ENCODE peak calls at places on chromosomes 12 and 14, in four cellular contexts. C, O, A and B are unnamed samples.

GRCh38 chr14:73696466-73697390 is 17.5 kb downstream of the PNMA1 start:
- DNase-seq in C (peak), O (peak), A (no peak), B (no peak)

GRCh38 chr12:81942588-81942987 is 183.4 kb upstream of the PPFIA2 start:
- DNase-seq in C (no peak), O (peak), A (no peak), B (no peak)

GRCh38 chr12:43655586-43655985 is 103.0 kb downstream of the PUS7L start:
- DNase-seq in C (no peak), O (no peak), A (no peak), B (no peak)

GRCh38 chr12:66885115-66885875 is 206.4 kb upstream of the GRIP1 start:
- DNase-seq in C (no peak), O (no peak), A (no peak), B (no peak)

GRCh38 chr12:180445-180844 is 33.5 kb downstream of the SLC6A12 start:
- DNase-seq in C (no peak), O (peak), A (no peak), B (no peak)

GRCh38 chr14:44963775-44964380 is 1.9 kb downstream of the TOGARAM1 start:
- DNase-seq in C (peak), O (no peak), A (no peak), B (no peak)

GRCh38 chr12:67633708-67634107 is 14.8 kb upstream of the DYRK2 start:
- DNase-seq in C (no peak), O (no peak), A (no peak), B (no peak)

GRCh38 chr14:72186461-72187035 is 254.3 kb downstream of the RGS6 start:
- DNase-seq in C (no peak), O (no peak), A (no peak), B (no peak)

GRCh38 chr14:79405511-79405910 is 805.8 kb downstream of the DIO2 start:
- DNase-seq in C (no peak), O (no peak), A (no peak), B (no peak)

GRCh38 chr14:76257111-76257803 is 105.5 kb downstream of the GPATCH2L start:
- DNase-seq in C (no peak), O (no peak), A (peak), B (no peak)

GRCh38 chr12:53750812-53751335 is 905 bp downstream of the CISTR start:
- DNase-seq in C (no peak), O (no peak), A (no peak), B (no peak)

GRCh38 chr14:105865266-105865903 is 339.0 kb downstream of the TMEM121 start:
- DNase-seq in C (no peak), O (no peak), A (no peak), B (no peak)

GRCh38 chr12:80761818-80762217 is 45.1 kb downstream of the MYF5 start:
- DNase-seq in C (peak), O (no peak), A (no peak), B (no peak)

GRCh38 chr12:63895841-63896240 is 51.3 kb downstream of the SRGAP1 start:
- DNase-seq in C (no peak), O (no peak), A (no peak), B (no peak)

GRCh38 chr12:101616027-101616494 is 21.3 kb downstream of the MYBPC1 start:
- DNase-seq in C (peak), O (no peak), A (no peak), B (no peak)

GRCh38 chr14:69044965-69045555 is 66.0 kb upstream of the ACTN1 start:
- DNase-seq in C (no peak), O (no peak), A (no peak), B (no peak)

GRCh38 chr14:101499080-101499479 is 62.2 kb upstream of the DIO3 start:
- DNase-seq in C (no peak), O (no peak), A (no peak), B (no peak)

GRCh38 chr14:58626441-58626840 is 11.3 kb upstream of the DACT1 start:
- DNase-seq in C (no peak), O (no peak), A (no peak), B (no peak)

GRCh38 chr14:92497391-92497790 is 16.2 kb upstream of the RIN3 start:
- DNase-seq in C (no peak), O (no peak), A (no peak), B (no peak)

GRCh38 chr14:106459971-106460730 is 933.8 kb downstream of the TMEM121 start:
- DNase-seq in C (no peak), O (no peak), A (peak), B (no peak)

GRCh38 chr12:2902287-2902880 is 11.7 kb downstream of the TULP3 start:
- DNase-seq in C (no peak), O (no peak), A (no peak), B (no peak)

GRCh38 chr12:10497602-10498001 is 8.1 kb upstream of the EIF2S3B start:
- DNase-seq in C (no peak), O (no peak), A (no peak), B (no peak)

GRCh38 chr12:88957358-88957757 is 377.1 kb upstream of the KITLG start:
- DNase-seq in C (no peak), O (no peak), A (no peak), B (no peak)

GRCh38 chr12:10701226-10701681 is 21.9 kb downstream of the YBX3 start:
- DNase-seq in C (no peak), O (no peak), A (no peak), B (no peak)

GRCh38 chr12:89351489-89352241 is 636 bp downstream of the DUSP6 start:
- DNase-seq in C (no peak), O (no peak), A (no peak), B (peak)

GRCh38 chr14:60655898-60656754 is 6.8 kb upstream of the SIX1 start:
- DNase-seq in C (no peak), O (no peak), A (no peak), B (no peak)

DNA sequence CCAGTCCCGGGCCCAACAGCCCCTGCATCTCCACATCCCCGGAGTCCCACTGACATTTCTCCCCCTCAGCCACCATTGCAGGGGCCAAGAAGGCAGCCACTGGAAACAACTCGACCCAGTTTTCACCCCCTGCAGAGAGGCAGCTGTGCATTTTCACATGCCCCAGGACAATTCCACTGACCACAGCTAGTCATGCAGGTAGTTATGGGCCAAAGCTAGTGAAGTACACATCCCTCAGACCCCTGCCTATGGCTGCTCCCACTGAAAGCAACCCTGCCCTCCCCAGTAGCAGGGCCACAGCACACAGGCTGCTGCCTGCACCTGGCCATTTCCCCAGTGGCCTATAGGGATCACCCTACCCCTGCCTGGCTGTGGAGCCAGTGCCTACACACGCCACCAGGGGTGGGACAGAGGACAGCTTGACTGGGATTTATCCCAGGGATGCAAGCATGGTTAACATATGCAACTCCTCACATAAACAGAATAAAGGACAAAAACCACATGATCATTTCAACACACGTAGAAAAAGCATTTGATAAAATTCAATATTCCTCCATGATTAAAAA is 154.0 kb downstream of the NDUFA12 start:
- DNase-seq in C (no peak), O (no peak), A (no peak), B (no peak)
- TF ChIP-seq CEBPB in C (no peak), O (no peak), A (no peak), B (no peak)

GRCh38 chr12:111248981-111249380 is 119.9 kb downstream of the PHETA1 start:
- DNase-seq in C (no peak), O (no peak), A (no peak), B (no peak)
- TF ChIP-seq BRCA1 in C (no peak), O (no peak), A (no peak), B (no peak)

GRCh38 chr14:56195727-56196126 is 77.5 kb downstream of the PELI2 start:
- DNase-seq in C (no peak), O (peak), A (no peak), B (no peak)
- TF ChIP-seq HDAC6 in C (no peak), O (no peak), A (no peak), B (no peak)

GRCh38 chr14:22549981-22550670 is 38.9 kb downstream of the DAD1 start:
- DNase-seq in C (no peak), O (peak), A (no peak), B (no peak)
- TF ChIP-seq CEBPB in C (no peak), O (no peak), A (no peak), B (no peak)

DNA sequence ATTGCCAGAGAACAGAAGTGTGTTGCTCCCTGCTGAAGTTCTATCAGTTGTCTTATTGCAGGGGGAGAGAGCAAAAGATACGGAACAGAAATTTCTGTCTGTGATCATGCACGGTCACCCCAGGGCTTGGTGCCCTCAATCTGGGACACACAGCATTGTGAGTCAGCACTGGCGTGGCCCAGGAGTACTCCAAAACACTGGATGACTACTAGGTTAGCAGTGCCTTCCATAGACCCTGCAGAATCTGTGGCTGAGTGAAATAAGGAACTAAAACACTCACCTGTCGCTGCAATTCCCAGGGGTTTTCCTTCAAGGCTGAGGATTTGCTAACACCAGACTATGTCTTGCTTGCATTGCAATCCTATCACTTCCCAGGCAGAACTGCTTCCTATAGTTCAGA is 165.5 kb downstream of the ANO6 start:
- DNase-seq in C (no peak), O (no peak), A (no peak), B (no peak)
- TF ChIP-seq BRCA1 in C (no peak), O (no peak), A (no peak), B (no peak)